ENCODE peak calls at places on chromosome 12, in seven cellular contexts. K is K562, S is HCT116, Y is SK-N-SH, B is GM12878, T is H1, R is HepG2. P is an unnamed sample.

GRCh38 chr12:112419269-112420133 is 754 bp downstream of the PTPN11 start:
- DNase-seq in B (no peak), Y (no peak), K (no peak), T (no peak), R (peak; percentile 59), S (no peak), P (peak; percentile 86)

GRCh38 chr12:131015581-131016337 is 62.1 kb downstream of the ADGRD1 start:
- DNase-seq in B (no peak), Y (no peak), S (no peak), K (no peak), R (no peak), T (no peak), P (no peak)

GRCh38 chr12:570237-570925 is 92.9 kb downstream of the NINJ2 start:
- DNase-seq in B (no peak), T (no peak), K (peak; percentile 73), Y (peak; percentile 81), R (peak; percentile 77), S (peak; percentile 76), P (peak; percentile 91)

GRCh38 chr12:108949976-108950375 is 70.1 kb downstream of the DAO start:
- DNase-seq in K (no peak), B (no peak), R (no peak), T (no peak), Y (no peak), S (no peak), P (no peak)

GRCh38 chr12:34292736-34293625 is 270.7 kb downstream of the ALG10 start:
- DNase-seq in T (no peak), S (no peak), B (no peak), K (peak; percentile 37), R (peak; percentile 5), Y (no peak), P (peak; percentile 48)

GRCh38 chr12:121022713-121023112 is 6.4 kb upstream of the C12orf43 start:
- DNase-seq in K (no peak), R (no peak), B (no peak), S (no peak), T (no peak), Y (no peak), P (no peak)

GRCh38 chr12:121804417-121805111 is 755 bp downstream of the SETD1B start:
- DNase-seq in K (no peak), S (no peak), Y (peak; percentile 61), T (no peak), B (no peak), R (peak; percentile 55), P (no peak)

GRCh38 chr12:71216725-71217579 is 59.2 kb upstream of the TSPAN8 start:
- DNase-seq in T (no peak), K (peak; percentile 20), B (no peak), Y (peak; percentile 13), S (peak; percentile 55), R (peak; percentile 28), P (peak; percentile 38)

GRCh38 chr12:103833891-103834290 is 7.1 kb downstream of the NT5DC3 start:
- DNase-seq in S (no peak), K (no peak), R (no peak), B (no peak), Y (no peak), T (peak; percentile 10), P (no peak)
- TF ChIP-seq JUND in S (no peak), K (no peak), R (no peak), B (no peak), Y (no peak), T (no peak), P (no peak)

DNA sequence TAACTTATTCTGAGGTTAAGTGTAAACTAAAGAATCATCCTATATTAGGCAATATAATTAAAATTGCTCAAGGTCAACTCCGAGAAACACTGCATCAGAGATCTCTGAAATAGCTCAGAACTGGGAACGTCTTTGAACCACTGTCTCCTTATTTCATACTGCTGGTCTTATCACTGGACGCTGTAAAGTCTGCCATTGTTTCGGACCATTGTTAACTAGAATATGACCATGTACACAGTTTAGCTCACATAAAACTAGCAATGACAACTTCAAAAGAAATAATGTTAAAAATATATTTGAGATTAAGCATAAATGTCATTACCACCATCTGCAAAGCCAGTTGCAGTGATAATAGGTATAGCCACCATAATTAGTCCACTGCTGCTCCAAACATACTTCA is 2.9 kb downstream of the ABCD2 start:
- DNase-seq in R (no peak), S (no peak), B (no peak), K (no peak), T (no peak), Y (no peak), P (no peak)
- TF ChIP-seq JUND in R (no peak), S (no peak), B (no peak), K (no peak), T (no peak), Y (no peak), P (no peak)

GRCh38 chr12:42484996-42485395 is 104.5 kb downstream of the PRICKLE1 start:
- DNase-seq in R (no peak), S (no peak), Y (no peak), T (no peak), K (no peak), B (no peak), P (no peak)

GRCh38 chr12:42483534-42483857 is 106.0 kb downstream of the PRICKLE1 start:
- DNase-seq in S (no peak), R (no peak), T (no peak), B (no peak), K (peak; percentile 51), Y (peak; percentile 87), P (no peak)

GRCh38 chr12:42482820-42483533 is 106.6 kb downstream of the PRICKLE1 start:
- DNase-seq in Y (peak; percentile 96), T (peak; percentile 27), S (no peak), B (no peak), R (peak; percentile 24), K (peak; percentile 80), P (peak; percentile 44)

GRCh38 chr12:42486407-42486806 is 103.1 kb downstream of the PRICKLE1 start:
- DNase-seq in R (no peak), Y (peak; percentile 41), T (no peak), K (peak; percentile 15), S (no peak), B (no peak), P (no peak)

DNA sequence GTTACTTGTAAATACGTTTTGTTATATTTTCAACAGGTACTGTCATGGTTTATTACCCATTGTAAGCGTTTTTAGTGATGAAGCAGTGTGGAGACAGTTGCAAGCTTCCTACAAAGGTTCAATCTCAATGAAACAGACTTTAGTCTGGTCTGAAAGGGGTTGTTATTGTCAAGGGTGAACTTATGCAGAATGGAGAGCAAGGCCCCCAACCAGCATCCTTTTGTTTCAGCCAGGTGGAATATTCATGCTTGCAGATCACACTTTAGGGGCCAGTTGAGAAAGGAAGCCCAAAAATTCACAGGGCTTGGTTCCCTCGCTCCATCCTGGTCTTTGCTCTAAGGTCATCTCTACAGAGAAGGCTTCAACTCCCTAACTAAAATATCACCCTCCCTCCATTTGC is 103.7 kb downstream of the PRICKLE1 start:
- DNase-seq in K (no peak), S (no peak), B (no peak), R (no peak), Y (no peak), T (peak; percentile 70), P (no peak)
- TF ChIP-seq JUND in K (no peak), S (no peak), B (no peak), R (no peak), Y (no peak), T (no peak), P (no peak)

DNA sequence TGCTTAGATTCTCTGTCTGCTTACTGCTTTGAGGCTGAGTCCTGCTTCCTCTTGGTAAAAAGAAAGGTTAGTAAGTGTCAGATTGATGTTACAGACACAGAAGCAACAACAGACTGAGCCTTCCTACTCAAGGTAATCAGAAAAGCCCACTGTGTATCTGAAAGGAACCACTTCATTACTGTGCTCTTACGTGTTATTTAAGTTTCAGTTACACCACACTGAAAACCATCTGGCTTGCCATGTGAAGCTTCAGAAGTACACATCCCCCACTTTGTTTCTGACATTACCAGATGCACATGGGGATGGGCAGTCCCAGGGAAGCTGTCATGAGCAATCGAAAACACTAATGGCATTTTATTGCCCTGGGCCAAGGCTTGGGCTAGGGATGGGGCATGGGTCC is 1290.1 kb downstream of the AACS start:
- DNase-seq in S (no peak), R (no peak), T (no peak), Y (no peak), B (no peak), K (no peak), P (no peak)
- TF ChIP-seq JUND in S (no peak), R (no peak), T (no peak), Y (no peak), B (no peak), K (no peak), P (no peak)

GRCh38 chr12:9064815-9065606 is 50.7 kb downstream of the A2M start:
- DNase-seq in B (no peak), S (peak; percentile 71), T (peak; percentile 53), R (peak; percentile 77), K (no peak), Y (peak; percentile 59), P (peak; percentile 83)
- TF ChIP-seq JUND in B (no peak), S (peak; percentile 14), T (no peak), R (peak; percentile 30), K (no peak), Y (no peak), P (no peak)

P was measured in T47D.